ENCODE peak calls at places on chromosomes 2 and 18, in five cellular contexts. A, L, Y, S and V are unnamed samples.

GRCh38 chr2:70767094-70767698 is 804 bp downstream of the ADD2 start:
- DNase-seq in A (no peak), L (no peak), Y (peak; percentile 71), S (no peak), V (no peak)

GRCh38 chr2:20037660-20038059 is 13.8 kb downstream of the LAPTM4A start:
- DNase-seq in A (no peak), L (no peak), Y (no peak), S (no peak), V (no peak)

GRCh38 chr2:109156052-109156451 is 27.0 kb downstream of the SH3RF3 start:
- DNase-seq in A (no peak), L (no peak), Y (no peak), S (no peak), V (no peak)

GRCh38 chr2:222731183-222731582 is 59.7 kb downstream of the MOGAT1 start:
- DNase-seq in A (peak; percentile 39), L (no peak), Y (no peak), S (no peak), V (no peak)

GRCh38 chr2:182301093-182301492 is 125.7 kb downstream of the PDE1A start:
- DNase-seq in A (peak; percentile 14), L (no peak), Y (no peak), S (no peak), V (no peak)

GRCh38 chr2:14675489-14675888 is 43.0 kb downstream of the LRATD1 start:
- DNase-seq in A (no peak), L (no peak), Y (peak; percentile 51), S (no peak), V (no peak)

GRCh38 chr2:218030409-218031195 is 27.8 kb upstream of the TNS1 start:
- DNase-seq in A (no peak), L (no peak), Y (no peak), S (no peak), V (no peak)

GRCh38 chr2:227774011-227774624 is 28.4 kb downstream of the SCYGR8 start:
- DNase-seq in A (peak; percentile 12), L (no peak), Y (peak; percentile 37), S (no peak), V (no peak)

GRCh38 chr2:84281510-84281909 is 177.6 kb downstream of the SUCLG1 start:
- DNase-seq in A (no peak), L (no peak), Y (peak; percentile 24), S (no peak), V (no peak)

GRCh38 chr18:49431563-49431962 is 28.9 kb downstream of the DYM start:
- DNase-seq in A (no peak), L (no peak), Y (no peak), S (no peak), V (no peak)

GRCh38 chr18:54950221-54950620 is 9.0 kb downstream of the CCDC68 start:
- DNase-seq in A (no peak), L (no peak), Y (no peak), S (no peak), V (no peak)

GRCh38 chr2:232316382-232317190 is 62.0 kb upstream of the ALPP start:
- DNase-seq in A (no peak), L (no peak), Y (no peak), S (no peak), V (no peak)

GRCh38 chr2:73156539-73157124 is 43.9 kb upstream of the RAB11FIP5 start:
- DNase-seq in A (peak; percentile 84), L (peak; percentile 67), Y (peak; percentile 87), S (peak; percentile 61), V (peak; percentile 78)

GRCh38 chr2:32864337-32864736 is 82.4 kb upstream of the LTBP1 start:
- DNase-seq in A (peak; percentile 84), L (no peak), Y (no peak), S (no peak), V (no peak)

GRCh38 chr2:220504890-220505564 is 877.6 kb downstream of the SLC4A3 start:
- DNase-seq in A (peak; percentile 74), L (no peak), Y (no peak), S (no peak), V (no peak)

GRCh38 chr18:76265375-76266225 is 229.4 kb downstream of the ZNF516 start:
- DNase-seq in A (peak; percentile 73), L (peak; percentile 86), Y (no peak), S (peak; percentile 26), V (peak; percentile 61)

GRCh38 chr18:76264851-76265250 is 230.2 kb downstream of the ZNF516 start:
- DNase-seq in A (peak; percentile 22), L (no peak), Y (no peak), S (no peak), V (no peak)

GRCh38 chr18:76262956-76263955 is 231.8 kb downstream of the ZNF516 start:
- DNase-seq in A (peak; percentile 8), L (peak; percentile 55), Y (peak; percentile 66), S (no peak), V (no peak)

GRCh38 chr18:76264073-76264472 is 231.0 kb downstream of the ZNF516 start:
- DNase-seq in A (no peak), L (no peak), Y (no peak), S (no peak), V (no peak)

DNA sequence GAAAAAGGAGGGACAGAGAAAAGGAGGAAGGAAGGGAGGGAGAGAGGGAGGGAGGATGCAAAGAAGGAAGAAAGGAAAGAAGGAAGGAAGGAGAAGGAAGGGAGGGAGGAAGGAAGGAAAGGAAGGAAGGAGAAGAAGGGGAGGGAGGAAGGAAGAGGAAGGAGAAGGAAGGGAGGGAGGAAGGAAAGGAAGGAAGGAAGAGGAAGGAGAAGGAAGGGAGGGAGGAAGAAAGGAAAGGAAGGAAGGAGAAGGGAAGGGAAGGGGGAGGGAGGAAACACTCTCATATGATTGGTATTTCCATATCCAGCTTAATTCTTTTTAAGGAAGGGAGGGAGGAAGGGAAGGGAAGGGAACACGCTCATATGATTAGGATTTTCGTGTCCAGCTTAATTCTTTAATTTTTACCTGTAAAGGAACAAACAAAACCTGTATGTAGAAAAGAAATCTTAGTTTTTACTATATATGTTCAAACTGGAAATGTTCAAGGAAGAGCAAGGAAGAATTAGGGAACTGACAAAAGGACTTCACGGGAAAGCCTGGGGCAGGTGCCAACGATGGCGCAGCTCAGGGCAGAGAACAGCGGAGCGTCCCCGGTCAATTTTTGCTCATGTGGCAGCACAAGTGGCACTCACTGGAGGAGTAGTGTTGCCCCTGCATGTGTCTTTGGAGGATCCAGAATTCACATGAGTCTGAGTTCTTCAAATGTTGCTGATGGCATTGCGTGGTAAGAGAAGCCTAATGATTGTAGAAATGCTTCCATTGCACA is 228.6 kb downstream of the ZNF516 start:
- DNase-seq in A (no peak), L (peak; percentile 58), Y (no peak), S (no peak), V (no peak)
- H3K27ac ChIP-seq in A (peak overlapping the region; percentile 26), L (peak overlapping the region; percentile 97), Y (no peak overlapping the region), S (peak overlapping the region; percentile 72), V (peak overlapping the region; percentile 21)

DNA sequence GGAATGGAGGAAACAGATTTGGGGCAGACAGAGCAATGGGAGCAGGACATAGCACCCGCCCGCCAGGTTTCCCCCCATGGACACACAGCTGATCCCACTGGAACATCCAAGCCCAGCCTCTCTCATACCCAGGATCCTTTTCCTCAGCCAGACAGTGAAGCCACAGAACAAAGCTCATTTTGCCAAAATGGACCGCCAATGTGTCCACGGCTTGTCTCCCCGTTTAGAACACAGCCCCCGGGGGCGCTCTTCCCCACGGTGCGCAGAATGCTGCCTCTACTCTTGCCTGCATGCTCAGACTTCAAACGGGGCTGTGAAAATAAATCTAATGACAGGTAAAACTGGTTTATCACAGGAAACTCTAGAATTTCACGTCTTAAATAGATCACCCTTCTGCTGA is 548.5 kb upstream of the ID2 start:
- DNase-seq in A (no peak), L (no peak), Y (no peak), S (no peak), V (no peak)
- H3K27ac ChIP-seq in A (no peak overlapping the region), L (no peak overlapping the region), Y (no peak overlapping the region), S (peak overlapping the region; percentile 81), V (no peak overlapping the region)

GRCh38 chr2:224524657-224525056 is 60.5 kb downstream of the CUL3 start:
- DNase-seq in A (no peak), L (no peak), Y (no peak), S (no peak), V (no peak)
- H3K27ac ChIP-seq in A (no peak overlapping the region), L (no peak overlapping the region), Y (peak overlapping the region; percentile 31), S (no peak overlapping the region), V (no peak overlapping the region)

GRCh38 chr2:229610871-229611270 is 103.5 kb downstream of the DNER start:
- DNase-seq in A (no peak), L (no peak), Y (no peak), S (no peak), V (no peak)
- H3K27ac ChIP-seq in A (no peak overlapping the region), L (no peak overlapping the region), Y (no peak overlapping the region), S (no peak overlapping the region), V (no peak overlapping the region)